ENCODE peak calls at places on chromosome 6, in four cellular contexts. L is kidney, T is cardiac fibroblast, Z is NB4. W is an unnamed sample.

GRCh38 chr6:9412951-9413559 is 977.7 kb upstream of the SLC35B3 start:
- DNase-seq in L (no peak), T (peak; percentile 8), Z (peak; percentile 59), W (no peak)

GRCh38 chr6:119138906-119139541 is 60.6 kb upstream of the FAM184A start:
- DNase-seq in L (no peak), T (no peak), Z (no peak), W (no peak)

GRCh38 chr6:75493400-75494064 is at the start of gene FILIP1:
- DNase-seq in L (peak; percentile 60), T (peak; percentile 63), Z (no peak), W (peak; percentile 45)

GRCh38 chr6:113287396-113287795 is 569.7 kb upstream of the MARCKS start:
- DNase-seq in L (no peak), T (no peak), Z (no peak), W (no peak)

GRCh38 chr6:6925391-6926164 is 182.2 kb upstream of the RREB1 start:
- DNase-seq in L (no peak), T (peak; percentile 15), Z (no peak), W (no peak)

GRCh38 chr6:47672816-47673215 is 25.6 kb upstream of the ADGRF4 start:
- DNase-seq in L (no peak), T (no peak), Z (no peak), W (no peak)

GRCh38 chr6:11146117-11146826 is 34.7 kb upstream of the ERVFRD-1 start:
- DNase-seq in L (no peak), T (no peak), Z (no peak), W (no peak)

GRCh38 chr6:54619102-54619501 is 227.5 kb upstream of the FAM83B start:
- DNase-seq in L (no peak), T (no peak), Z (no peak), W (no peak)

GRCh38 chr6:37182736-37183590 is 13.0 kb downstream of the PIM1 start:
- DNase-seq in L (no peak), T (no peak), Z (peak; percentile 99), W (no peak)

GRCh38 chr6:106102034-106102433 is 15.9 kb downstream of the PRDM1 start:
- DNase-seq in L (no peak), T (no peak), Z (no peak), W (no peak)

GRCh38 chr6:37501632-37502466 is 2.2 kb upstream of the CCDC167 start:
- DNase-seq in L (no peak), T (no peak), Z (no peak), W (no peak)

GRCh38 chr6:15665237-15665636 is 2.4 kb upstream of the DTNBP1 start:
- DNase-seq in L (no peak), T (no peak), Z (no peak), W (no peak)

GRCh38 chr6:113306552-113307145 is 550.5 kb upstream of the MARCKS start:
- DNase-seq in L (no peak), T (peak; percentile 39), Z (peak; percentile 59), W (peak; percentile 14)

GRCh38 chr6:15341311-15341710 is 95.4 kb downstream of the JARID2 start:
- DNase-seq in L (no peak), T (no peak), Z (no peak), W (no peak)

GRCh38 chr6:30544666-30545272 is 11.5 kb downstream of the GNL1 start:
- DNase-seq in L (no peak), T (peak; percentile 81), Z (peak; percentile 74), W (peak; percentile 84)

GRCh38 chr6:133040025-133040838 is 200.9 kb upstream of the EYA4 start:
- DNase-seq in L (no peak), T (peak; percentile 53), Z (peak; percentile 29), W (peak; percentile 45)

GRCh38 chr6:113057567-113058053 is 710.5 kb downstream of the RFPL4B start:
- DNase-seq in L (no peak), T (no peak), Z (no peak), W (peak; percentile 37)

GRCh38 chr6:123527406-123527805 is 109.3 kb downstream of the TRDN start:
- DNase-seq in L (no peak), T (peak; percentile 11), Z (peak; percentile 29), W (no peak)

GRCh38 chr6:127243501-127243900 is 23.2 kb upstream of the RNF146 start:
- DNase-seq in L (no peak), T (peak; percentile 4), Z (no peak), W (no peak)

GRCh38 chr6:137707590-137708360 is 159.3 kb upstream of the TNFAIP3 start:
- DNase-seq in L (no peak), T (peak; percentile 93), Z (peak; percentile 91), W (peak; percentile 85)

GRCh38 chr6:152975204-152975915 is 7.5 kb downstream of the FBXO5 start:
- DNase-seq in L (no peak), T (no peak), Z (peak; percentile 62), W (no peak)

GRCh38 chr6:13614126-13614925 is 809 bp upstream of the NOL7 start:
- DNase-seq in L (peak; percentile 89), T (peak; percentile 55), Z (peak; percentile 77), W (peak; percentile 69)

GRCh38 chr6:118240878-118241528 is 307.1 kb upstream of the PLN start:
- DNase-seq in L (no peak), T (no peak), Z (no peak), W (no peak)

GRCh38 chr6:27811383-27811782 is 100.8 kb downstream of the OR2B2 start:
- DNase-seq in L (no peak), T (no peak), Z (peak; percentile 37), W (no peak)

GRCh38 chr6:16056263-16056870 is 72.5 kb upstream of the MYLIP start:
- DNase-seq in L (no peak), T (no peak), Z (peak; percentile 7), W (peak; percentile 10)

GRCh38 chr6:5333653-5334052 is 72.3 kb downstream of the FARS2 start:
- DNase-seq in L (no peak), T (peak; percentile 30), Z (no peak), W (peak; percentile 38)

DNA sequence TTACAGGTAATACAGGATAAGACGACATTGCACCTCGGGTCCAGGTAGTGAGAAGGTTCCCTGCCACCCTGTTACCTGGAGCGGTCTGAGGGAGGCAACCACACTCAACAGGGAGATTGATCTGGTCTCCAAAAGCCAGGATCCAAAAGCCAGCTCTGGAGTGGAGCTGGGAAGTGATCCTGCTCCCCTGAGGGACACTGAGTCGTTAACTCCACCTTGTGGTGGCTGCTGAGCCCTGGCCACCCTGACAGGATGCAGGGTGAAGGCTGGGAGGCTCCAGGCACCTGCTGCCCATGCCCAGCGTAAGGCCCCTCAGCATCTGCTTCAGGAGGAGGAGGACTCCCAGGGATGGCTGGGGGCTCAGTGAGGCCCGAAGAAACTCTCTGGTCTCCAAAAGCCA is 38.7 kb upstream of the SLC22A2 start:
- DNase-seq in L (no peak), T (no peak), Z (no peak), W (no peak)
- TF ChIP-seq CTCF in L (peak; percentile 44), T (no peak), Z (no peak), W (no peak)

GRCh38 chr6:157610451-157610999 is 212.5 kb upstream of the SNX9 start:
- DNase-seq in L (no peak), T (no peak), Z (no peak), W (no peak)
- TF ChIP-seq CTCF in L (no peak), T (no peak), Z (no peak), W (no peak)

GRCh38 chr6:17167327-17167979 is 65.6 kb downstream of the STMND1 start:
- DNase-seq in L (no peak), T (peak; percentile 38), Z (no peak), W (peak; percentile 49)
- TF ChIP-seq CTCF in L (peak; percentile 46), T (peak; percentile 45), Z (no peak), W (peak; percentile 46)

GRCh38 chr6:50353603-50354002 is 303.9 kb upstream of the DEFB112 start:
- DNase-seq in L (no peak), T (no peak), Z (no peak), W (no peak)
- TF ChIP-seq CTCF in L (no peak), T (no peak), Z (no peak), W (no peak)

GRCh38 chr6:85002847-85003246 is 238.4 kb upstream of the TBX18 start:
- DNase-seq in L (no peak), T (no peak), Z (no peak), W (no peak)

GRCh38 chr6:85004283-85005010 is 240.0 kb upstream of the TBX18 start:
- DNase-seq in L (no peak), T (peak; percentile 26), Z (no peak), W (peak; percentile 71)

GRCh38 chr6:85005494-85005893 is 241.1 kb upstream of the TBX18 start:
- DNase-seq in L (no peak), T (no peak), Z (no peak), W (no peak)

GRCh38 chr6:85006362-85006761 is 242.0 kb upstream of the TBX18 start:
- DNase-seq in L (no peak), T (peak; percentile 37), Z (no peak), W (peak; percentile 13)

GRCh38 chr6:85008311-85009015 is 244.1 kb upstream of the TBX18 start:
- DNase-seq in L (no peak), T (peak; percentile 90), Z (no peak), W (peak; percentile 81)
- TF ChIP-seq CTCF in L (no peak), T (no peak), Z (no peak), W (no peak)

DNA sequence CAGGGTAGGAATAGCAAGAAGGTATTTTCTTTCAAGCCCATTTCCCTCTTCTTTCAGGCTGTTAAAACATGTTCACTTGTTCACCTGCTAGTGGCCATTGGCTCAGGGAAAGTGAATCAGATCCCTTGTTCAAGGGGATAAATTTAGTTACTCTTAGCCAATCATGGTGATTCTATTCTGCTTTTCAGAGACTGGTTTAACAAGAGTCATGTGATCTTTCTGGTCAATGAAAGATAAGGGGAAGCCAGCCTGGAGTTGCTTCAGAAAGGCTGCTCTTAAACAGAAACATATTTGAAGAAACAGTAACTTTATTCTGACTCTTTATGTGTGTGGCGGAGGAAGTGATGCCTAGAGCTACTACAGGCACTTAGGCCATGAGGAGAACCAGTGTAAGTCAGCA is 28.0 kb upstream of the AHI1 start:
- DNase-seq in L (no peak), T (no peak), Z (peak; percentile 9), W (no peak)
- TF ChIP-seq CTCF in L (no peak), T (no peak), Z (no peak), W (no peak)

W was measured in foreskin fibroblast.